ENCODE peak calls at places on chromosomes 1 and 21, in ten cellular contexts. One of them, this sample, is unnamed.

GRCh38 chr1:23593042-23593521 is 33.8 kb upstream of the ID3 start:
- DNase-seq in uterus: no peak
- DNase-seq in IMR-90: no peak
- DNase-seq in HepG2: no peak
- DNase-seq in esophagus muscularis mucosa: no peak
- DNase-seq in HCT116: no peak
- DNase-seq in tibial nerve: no peak
- DNase-seq in thyroid gland: no peak
- DNase-seq in suprapubic skin: no peak
- DNase-seq in ovary: no peak
- DNase-seq in this sample: no peak

GRCh38 chr1:55244476-55245109 is 29.4 kb upstream of the USP24 start:
- DNase-seq in uterus: no peak
- DNase-seq in IMR-90: peak; percentile 43
- DNase-seq in HepG2: peak; percentile 3
- DNase-seq in esophagus muscularis mucosa: no peak
- DNase-seq in HCT116: no peak
- DNase-seq in tibial nerve: no peak
- DNase-seq in thyroid gland: no peak
- DNase-seq in suprapubic skin: no peak
- DNase-seq in ovary: no peak
- DNase-seq in this sample: no peak

GRCh38 chr1:205436776-205437485 is 15.1 kb upstream of the LEMD1 start:
- DNase-seq in uterus: no peak
- DNase-seq in IMR-90: no peak
- DNase-seq in HepG2: no peak
- DNase-seq in esophagus muscularis mucosa: no peak
- DNase-seq in HCT116: no peak
- DNase-seq in tibial nerve: no peak
- DNase-seq in thyroid gland: no peak
- DNase-seq in suprapubic skin: no peak
- DNase-seq in ovary: no peak
- DNase-seq in this sample: no peak

GRCh38 chr1:19398309-19398760 is 86.2 kb downstream of the SLC66A1 start:
- DNase-seq in uterus: no peak
- DNase-seq in IMR-90: peak; percentile 99
- DNase-seq in HepG2: no peak
- DNase-seq in esophagus muscularis mucosa: no peak
- DNase-seq in HCT116: no peak
- DNase-seq in tibial nerve: no peak
- DNase-seq in thyroid gland: no peak
- DNase-seq in suprapubic skin: no peak
- DNase-seq in ovary: peak; percentile 68
- DNase-seq in this sample: no peak

GRCh38 chr1:147264158-147264768 is 21.8 kb downstream of the CHD1L start:
- DNase-seq in uterus: no peak
- DNase-seq in IMR-90: peak; percentile 82
- DNase-seq in HepG2: no peak
- DNase-seq in esophagus muscularis mucosa: no peak
- DNase-seq in HCT116: no peak
- DNase-seq in tibial nerve: no peak
- DNase-seq in thyroid gland: no peak
- DNase-seq in suprapubic skin: no peak
- DNase-seq in ovary: no peak
- DNase-seq in this sample: no peak

GRCh38 chr1:145716641-145717061 is 2.6 kb upstream of the CD160 start:
- DNase-seq in uterus: no peak
- DNase-seq in IMR-90: no peak
- DNase-seq in HepG2: no peak
- DNase-seq in esophagus muscularis mucosa: no peak
- DNase-seq in HCT116: no peak
- DNase-seq in tibial nerve: no peak
- DNase-seq in thyroid gland: no peak
- DNase-seq in suprapubic skin: no peak
- DNase-seq in ovary: no peak
- DNase-seq in this sample: no peak

GRCh38 chr1:7379445-7379971 is 391.6 kb upstream of the VAMP3 start:
- DNase-seq in uterus: no peak
- DNase-seq in IMR-90: peak; percentile 83
- DNase-seq in HepG2: no peak
- DNase-seq in esophagus muscularis mucosa: peak; percentile 50
- DNase-seq in HCT116: no peak
- DNase-seq in tibial nerve: no peak
- DNase-seq in thyroid gland: peak; percentile 49
- DNase-seq in suprapubic skin: no peak
- DNase-seq in ovary: no peak
- DNase-seq in this sample: peak; percentile 19

GRCh38 chr1:78833491-78833890 is 173.0 kb downstream of the ADGRL4 start:
- DNase-seq in uterus: no peak
- DNase-seq in IMR-90: peak; percentile 78
- DNase-seq in HepG2: no peak
- DNase-seq in esophagus muscularis mucosa: no peak
- DNase-seq in HCT116: peak; percentile 22
- DNase-seq in tibial nerve: no peak
- DNase-seq in thyroid gland: no peak
- DNase-seq in suprapubic skin: no peak
- DNase-seq in ovary: no peak
- DNase-seq in this sample: no peak

GRCh38 chr1:179881642-179882252 is 338 bp upstream of the TOR1AIP1 start:
- DNase-seq in uterus: peak; percentile 89
- DNase-seq in IMR-90: peak; percentile 92
- DNase-seq in HepG2: peak; percentile 70
- DNase-seq in esophagus muscularis mucosa: no peak
- DNase-seq in HCT116: peak; percentile 55
- DNase-seq in tibial nerve: peak; percentile 80
- DNase-seq in thyroid gland: peak; percentile 93
- DNase-seq in suprapubic skin: peak; percentile 94
- DNase-seq in ovary: no peak
- DNase-seq in this sample: peak; percentile 96

GRCh38 chr1:221712198-221712684 is 29.6 kb downstream of the DUSP10 start:
- DNase-seq in uterus: no peak
- DNase-seq in IMR-90: peak; percentile 99
- DNase-seq in HepG2: no peak
- DNase-seq in esophagus muscularis mucosa: no peak
- DNase-seq in HCT116: no peak
- DNase-seq in tibial nerve: no peak
- DNase-seq in thyroid gland: no peak
- DNase-seq in suprapubic skin: no peak
- DNase-seq in ovary: no peak
- DNase-seq in this sample: no peak

DNA sequence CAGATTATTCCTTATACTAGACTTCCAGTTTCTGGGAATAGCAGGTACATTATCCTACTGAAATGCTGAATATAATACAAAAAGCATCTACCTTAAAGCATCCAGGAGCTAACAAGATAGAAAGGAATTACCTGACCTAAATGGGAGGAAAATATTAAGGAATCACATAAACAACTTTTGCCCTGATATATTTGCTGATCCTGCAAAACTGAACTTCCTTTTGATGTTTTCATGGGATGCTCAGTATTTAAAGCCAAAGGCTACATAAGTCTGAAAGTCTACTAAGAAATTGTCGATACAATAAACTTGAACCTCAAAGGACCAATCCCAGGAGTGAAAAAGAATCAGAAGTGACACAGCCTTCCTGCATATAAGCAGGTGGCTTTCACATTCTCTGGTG is 85.6 kb upstream of the C1orf21 start:
- DNase-seq in uterus: no peak
- DNase-seq in IMR-90: no peak
- DNase-seq in HepG2: no peak
- DNase-seq in esophagus muscularis mucosa: no peak
- DNase-seq in HCT116: no peak
- DNase-seq in tibial nerve: no peak
- DNase-seq in thyroid gland: no peak
- DNase-seq in suprapubic skin: no peak
- DNase-seq in ovary: no peak
- DNase-seq in this sample: no peak
- H3K27ac ChIP-seq in uterus: no peak overlapping the region
- H3K27ac ChIP-seq in IMR-90: no peak overlapping the region
- H3K27ac ChIP-seq in HepG2: no peak overlapping the region
- H3K27ac ChIP-seq in esophagus muscularis mucosa: no peak overlapping the region
- H3K27ac ChIP-seq in HCT116: no peak overlapping the region
- H3K27ac ChIP-seq in tibial nerve: no peak overlapping the region
- H3K27ac ChIP-seq in thyroid gland: no peak overlapping the region
- H3K27ac ChIP-seq in suprapubic skin: no peak overlapping the region
- H3K27ac ChIP-seq in ovary: no peak overlapping the region
- H3K27ac ChIP-seq in this sample: no peak overlapping the region

GRCh38 chr1:15849775-15850449 is 2.4 kb downstream of the SPEN start:
- DNase-seq in uterus: peak; percentile 31
- DNase-seq in IMR-90: peak; percentile 60
- DNase-seq in HepG2: peak; percentile 65
- DNase-seq in esophagus muscularis mucosa: no peak
- DNase-seq in HCT116: peak; percentile 35
- DNase-seq in tibial nerve: no peak
- DNase-seq in thyroid gland: peak; percentile 42
- DNase-seq in suprapubic skin: peak; percentile 71
- DNase-seq in ovary: no peak
- DNase-seq in this sample: peak; percentile 69
- TF ChIP-seq POLR2A in uterus: no peak
- TF ChIP-seq POLR2A in IMR-90: no peak
- TF ChIP-seq POLR2A in HepG2: no peak
- TF ChIP-seq POLR2A in esophagus muscularis mucosa: no peak
- TF ChIP-seq POLR2A in HCT116: no peak
- TF ChIP-seq POLR2A in tibial nerve: no peak
- TF ChIP-seq POLR2A in thyroid gland: no peak
- TF ChIP-seq POLR2A in suprapubic skin: no peak
- TF ChIP-seq POLR2A in ovary: no peak
- TF ChIP-seq POLR2A in this sample: no peak

GRCh38 chr21:16534408-16535099 is 804.8 kb downstream of the USP25 start:
- DNase-seq in uterus: peak; percentile 80
- DNase-seq in IMR-90: peak; percentile 32
- DNase-seq in HepG2: no peak
- DNase-seq in esophagus muscularis mucosa: peak; percentile 92
- DNase-seq in HCT116: no peak
- DNase-seq in tibial nerve: peak; percentile 67
- DNase-seq in thyroid gland: peak; percentile 89
- DNase-seq in suprapubic skin: peak; percentile 90
- DNase-seq in ovary: peak; percentile 92
- DNase-seq in this sample: peak; percentile 76
- H3K27ac ChIP-seq in uterus: peak overlapping the region; percentile 88
- H3K27ac ChIP-seq in IMR-90: no peak overlapping the region
- H3K27ac ChIP-seq in HepG2: no peak overlapping the region
- H3K27ac ChIP-seq in esophagus muscularis mucosa: peak overlapping the region; percentile 74
- H3K27ac ChIP-seq in HCT116: no peak overlapping the region
- H3K27ac ChIP-seq in tibial nerve: peak overlapping the region; percentile 91
- H3K27ac ChIP-seq in thyroid gland: peak overlapping the region; percentile 96
- H3K27ac ChIP-seq in suprapubic skin: peak overlapping the region; percentile 92
- H3K27ac ChIP-seq in ovary: peak overlapping the region; percentile 84
- H3K27ac ChIP-seq in this sample: peak overlapping the region; percentile 65

DNA sequence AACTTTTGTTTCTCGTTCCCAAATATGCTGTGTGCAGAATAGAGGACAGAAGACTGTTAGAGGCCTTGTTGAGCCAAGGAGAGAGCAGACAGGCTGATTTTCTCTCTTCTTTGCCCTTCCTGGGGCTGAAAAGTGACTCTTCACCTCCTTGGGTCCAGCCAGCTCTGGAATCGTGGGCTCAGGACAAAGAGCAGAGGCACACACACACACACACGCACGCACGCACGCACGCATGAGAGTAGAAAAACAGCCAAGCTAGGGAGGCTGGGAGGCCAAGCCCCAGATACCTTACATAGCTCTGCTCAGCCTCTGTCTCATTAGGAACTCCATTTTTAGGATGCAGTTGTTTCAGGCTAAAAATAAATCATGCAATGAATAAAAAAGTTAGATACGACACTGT is at the start of gene CASQ2:
- DNase-seq in uterus: peak; percentile 43
- DNase-seq in IMR-90: no peak
- DNase-seq in HepG2: no peak
- DNase-seq in esophagus muscularis mucosa: peak; percentile 91
- DNase-seq in HCT116: no peak
- DNase-seq in tibial nerve: no peak
- DNase-seq in thyroid gland: no peak
- DNase-seq in suprapubic skin: no peak
- DNase-seq in ovary: no peak
- DNase-seq in this sample: no peak
- TF ChIP-seq POLR2A in uterus: no peak
- TF ChIP-seq POLR2A in IMR-90: no peak
- TF ChIP-seq POLR2A in HepG2: no peak
- TF ChIP-seq POLR2A in esophagus muscularis mucosa: no peak
- TF ChIP-seq POLR2A in HCT116: no peak
- TF ChIP-seq POLR2A in tibial nerve: no peak
- TF ChIP-seq POLR2A in thyroid gland: no peak
- TF ChIP-seq POLR2A in suprapubic skin: no peak
- TF ChIP-seq POLR2A in ovary: no peak
- TF ChIP-seq POLR2A in this sample: no peak

DNA sequence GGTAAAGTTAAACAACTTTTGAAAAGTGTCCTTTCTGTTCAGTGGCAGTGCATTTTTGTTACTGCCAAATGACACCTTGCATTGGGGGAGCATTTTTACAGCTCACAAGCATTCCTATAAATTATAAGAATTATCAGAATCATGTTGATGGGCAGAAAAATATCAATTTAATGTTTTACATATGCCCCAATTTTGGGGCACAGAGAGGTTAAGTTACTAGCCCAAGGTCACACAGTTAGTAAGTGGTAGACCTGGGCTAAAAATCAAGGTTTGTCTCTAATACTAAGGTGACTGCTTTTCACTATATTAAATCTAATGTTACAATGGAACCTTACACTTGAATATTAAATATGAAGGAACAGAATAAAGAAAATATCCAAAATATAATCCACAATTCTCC is 180.1 kb upstream of the IVNS1ABP start:
- DNase-seq in uterus: no peak
- DNase-seq in IMR-90: no peak
- DNase-seq in HepG2: no peak
- DNase-seq in esophagus muscularis mucosa: no peak
- DNase-seq in HCT116: no peak
- DNase-seq in tibial nerve: no peak
- DNase-seq in thyroid gland: no peak
- DNase-seq in suprapubic skin: no peak
- DNase-seq in ovary: no peak
- DNase-seq in this sample: no peak
- H3K27ac ChIP-seq in uterus: no peak overlapping the region
- H3K27ac ChIP-seq in IMR-90: no peak overlapping the region
- H3K27ac ChIP-seq in HepG2: no peak overlapping the region
- H3K27ac ChIP-seq in esophagus muscularis mucosa: no peak overlapping the region
- H3K27ac ChIP-seq in HCT116: no peak overlapping the region
- H3K27ac ChIP-seq in tibial nerve: no peak overlapping the region
- H3K27ac ChIP-seq in thyroid gland: no peak overlapping the region
- H3K27ac ChIP-seq in suprapubic skin: no peak overlapping the region
- H3K27ac ChIP-seq in ovary: no peak overlapping the region
- H3K27ac ChIP-seq in this sample: no peak overlapping the region

DNA sequence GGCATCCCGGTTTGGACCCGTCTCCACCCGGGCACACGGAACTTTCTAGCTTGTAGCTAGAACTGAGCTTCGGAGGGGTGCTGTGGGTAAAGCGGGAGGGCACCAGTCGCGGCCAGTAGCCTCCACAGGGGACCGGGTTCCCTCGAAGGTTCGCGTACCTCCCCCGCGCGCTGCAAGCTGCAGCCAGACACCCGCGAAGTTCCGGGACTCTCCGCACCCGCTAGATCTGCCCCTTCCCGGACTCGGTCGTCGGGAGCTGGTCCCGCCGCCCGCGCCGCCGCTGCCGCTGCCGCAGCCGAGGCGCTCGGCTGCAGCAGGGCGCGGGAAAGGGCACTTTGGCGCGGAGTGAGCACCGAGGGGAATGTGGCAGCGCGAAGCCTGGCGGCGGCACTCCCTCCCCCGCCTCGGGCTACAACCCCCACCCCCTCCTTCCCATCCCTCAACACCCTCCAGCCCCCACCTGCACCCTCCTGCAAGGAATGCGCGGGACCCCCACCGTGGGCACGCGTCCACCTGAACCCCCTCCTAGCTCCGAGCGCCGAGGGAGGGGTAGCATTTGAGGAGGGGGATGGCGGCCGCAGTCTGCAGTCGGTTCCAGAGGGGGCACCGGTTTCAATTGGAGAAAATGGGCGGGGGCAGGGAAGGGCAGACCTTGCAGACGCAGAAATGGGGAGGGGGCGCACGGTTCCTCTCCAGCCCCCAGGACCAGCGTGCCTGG is 1.1 kb downstream of the CSMD2 start:
- DNase-seq in uterus: no peak
- DNase-seq in IMR-90: no peak
- DNase-seq in HepG2: no peak
- DNase-seq in esophagus muscularis mucosa: no peak
- DNase-seq in HCT116: no peak
- DNase-seq in tibial nerve: no peak
- DNase-seq in thyroid gland: no peak
- DNase-seq in suprapubic skin: no peak
- DNase-seq in ovary: no peak
- DNase-seq in this sample: peak; percentile 53
- TF ChIP-seq POLR2A in uterus: no peak
- TF ChIP-seq POLR2A in IMR-90: no peak
- TF ChIP-seq POLR2A in HepG2: no peak
- TF ChIP-seq POLR2A in esophagus muscularis mucosa: no peak
- TF ChIP-seq POLR2A in HCT116: no peak
- TF ChIP-seq POLR2A in tibial nerve: no peak
- TF ChIP-seq POLR2A in thyroid gland: no peak
- TF ChIP-seq POLR2A in suprapubic skin: no peak
- TF ChIP-seq POLR2A in ovary: no peak
- TF ChIP-seq POLR2A in this sample: no peak

This sample was measured in adrenal gland.